ENCODE peak calls at places on chromosomes 12 and 14, in four cellular contexts. I, V, U and M are unnamed samples.

GRCh38 chr14:35331605-35332516 is 39.7 kb downstream of the PSMA6 start:
- DNase-seq in U (peak; percentile 80), I (peak; percentile 49), V (peak; percentile 93), M (peak; percentile 97)

GRCh38 chr14:72154645-72155378 is 222.6 kb downstream of the RGS6 start:
- DNase-seq in I (no peak), U (no peak), V (no peak), M (no peak)

GRCh38 chr14:69708586-69709169 is 58.3 kb upstream of the SRSF5 start:
- DNase-seq in U (no peak), I (no peak), V (peak; percentile 46), M (no peak)

GRCh38 chr12:24997970-24998582 is 49.2 kb upstream of the BCAT1 start:
- DNase-seq in V (no peak), U (no peak), I (no peak), M (peak; percentile 57)

GRCh38 chr12:132388379-132389015 is 59.1 kb upstream of the GALNT9 start:
- DNase-seq in U (no peak), V (no peak), I (no peak), M (no peak)

GRCh38 chr12:17949558-17950141 is 140.3 kb downstream of the RERGL start:
- DNase-seq in I (no peak), V (no peak), U (no peak), M (no peak)

GRCh38 chr12:69475237-69475984 is 5.2 kb downstream of the FRS2 start:
- DNase-seq in U (peak; percentile 11), I (no peak), V (no peak), M (no peak)

GRCh38 chr14:55864890-55865655 is 253.1 kb upstream of the PELI2 start:
- DNase-seq in U (no peak), I (no peak), V (peak; percentile 60), M (no peak)

GRCh38 chr14:68789002-68789797 is 3.7 kb downstream of the ZFP36L1 start:
- DNase-seq in I (no peak), U (peak; percentile 85), V (peak; percentile 89), M (peak; percentile 59)

GRCh38 chr12:53023-53734 is 13.4 kb upstream of the IQSEC3 start:
- DNase-seq in U (no peak), I (no peak), V (peak; percentile 0), M (no peak)

GRCh38 chr12:2227360-2227759 is 174.6 kb downstream of the CACNA1C start:
- DNase-seq in U (no peak), I (no peak), V (no peak), M (no peak)

GRCh38 chr12:131364903-131365820 is 345.7 kb upstream of the SFSWAP start:
- DNase-seq in V (no peak), I (no peak), U (no peak), M (no peak)

GRCh38 chr14:68814376-68815287 is 21.8 kb upstream of the ZFP36L1 start:
- DNase-seq in U (peak; percentile 78), V (peak; percentile 30), I (no peak), M (peak; percentile 11)

GRCh38 chr12:89756638-89757321 is 48.1 kb upstream of the ATP2B1 start:
- DNase-seq in I (peak; percentile 89), U (peak; percentile 87), V (peak; percentile 98), M (peak; percentile 99)

GRCh38 chr12:121467638-121468403 is 67.9 kb downstream of the RNF34 start:
- DNase-seq in I (no peak), V (no peak), U (peak; percentile 39), M (no peak)

GRCh38 chr12:7289743-7290142 is 14.1 kb upstream of the ACSM4 start:
- DNase-seq in V (peak; percentile 6), I (peak; percentile 32), U (no peak), M (no peak)

GRCh38 chr14:74299061-74299545 is 3.6 kb downstream of the ABCD4 start:
- DNase-seq in U (no peak), I (peak; percentile 22), V (peak; percentile 31), M (no peak)

GRCh38 chr12:96220902-96221301 is 26.7 kb downstream of the ELK3 start:
- DNase-seq in V (no peak), I (no peak), U (no peak), M (peak; percentile 71)

GRCh38 chr14:50791201-50791600 is 39.8 kb downstream of the NIN start:
- DNase-seq in U (no peak), I (no peak), V (no peak), M (no peak)

GRCh38 chr14:98189077-98189476 is 1082.9 kb downstream of the BCL11B start:
- DNase-seq in I (no peak), V (no peak), U (no peak), M (no peak)

GRCh38 chr12:130220361-130220760 is 58.1 kb downstream of the FZD10 start:
- DNase-seq in V (no peak), I (no peak), U (no peak), M (no peak)

GRCh38 chr12:65660096-65660495 is 164.2 kb upstream of the HMGA2 start:
- DNase-seq in U (no peak), I (no peak), V (no peak), M (no peak)

GRCh38 chr14:105487449-105487985 is 831 bp downstream of the CRIP1 start:
- DNase-seq in I (no peak), U (no peak), V (no peak), M (no peak)

GRCh38 chr12:6697584-6698351 is 2.8 kb downstream of the PIANP start:
- DNase-seq in V (peak; percentile 60), I (peak; percentile 45), U (peak; percentile 63), M (peak; percentile 48)

GRCh38 chr12:125186471-125187147 is 121.4 kb downstream of the AACS start:
- DNase-seq in U (no peak), I (no peak), V (no peak), M (peak; percentile 20)

GRCh38 chr14:96588410-96589249 is 86.4 kb downstream of the PAPOLA start:
- DNase-seq in V (no peak), U (no peak), I (no peak), M (no peak)

GRCh38 chr14:56659964-56660551 is 80.5 kb downstream of the TMEM260 start:
- DNase-seq in U (peak; percentile 51), V (peak; percentile 82), I (peak; percentile 32), M (peak; percentile 27)

GRCh38 chr12:112820796-112821195 is 29.2 kb downstream of the RPH3A start:
- DNase-seq in V (no peak), I (no peak), U (no peak), M (no peak)

GRCh38 chr14:68937790-68938514 is 41.1 kb downstream of the ACTN1 start:
- DNase-seq in I (no peak), V (no peak), U (peak; percentile 68), M (peak; percentile 59)

GRCh38 chr14:72710212-72710611 is 183.7 kb downstream of the DPF3 start:
- DNase-seq in V (no peak), U (no peak), I (no peak), M (no peak)

GRCh38 chr14:67569011-67569650 is 30.9 kb downstream of the PIGH start:
- DNase-seq in V (no peak), U (no peak), I (no peak), M (no peak)

GRCh38 chr12:9367828-9368227 is 159.6 kb upstream of the PZP start:
- DNase-seq in I (no peak), U (no peak), V (no peak), M (no peak)

GRCh38 chr12:80218925-80219714 is 119.8 kb downstream of the OTOGL start:
- DNase-seq in U (peak; percentile 35), I (no peak), V (no peak), M (no peak)

GRCh38 chr12:19848426-19848825 is 409.1 kb downstream of the AEBP2 start:
- DNase-seq in I (no peak), U (no peak), V (no peak), M (no peak)

GRCh38 chr12:19846561-19846960 is 407.3 kb downstream of the AEBP2 start:
- DNase-seq in U (peak; percentile 25), I (no peak), V (peak; percentile 56), M (peak; percentile 64)

GRCh38 chr12:19850341-19851065 is 411.2 kb downstream of the AEBP2 start:
- DNase-seq in U (no peak), I (no peak), V (no peak), M (peak; percentile 37)

GRCh38 chr12:19849208-19849607 is 409.9 kb downstream of the AEBP2 start:
- DNase-seq in U (no peak), I (no peak), V (no peak), M (no peak)

GRCh38 chr12:19847294-19848059 is 408.2 kb downstream of the AEBP2 start:
- DNase-seq in V (no peak), U (no peak), I (no peak), M (no peak)
- H2AFZ ChIP-seq in V (peak overlapping the region; percentile 12), U (peak overlapping the region; percentile 1), I (no peak overlapping the region), M (no peak overlapping the region)

GRCh38 chr12:51525518-51525917 is 65.5 kb upstream of the SCN8A start:
- DNase-seq in U (no peak), V (no peak), I (no peak), M (no peak)

GRCh38 chr12:51524386-51524901 is 66.6 kb upstream of the SCN8A start:
- DNase-seq in I (no peak), U (no peak), V (no peak), M (no peak)

GRCh38 chr12:51520576-51521325 is 70.3 kb upstream of the SCN8A start:
- DNase-seq in I (no peak), U (no peak), V (no peak), M (no peak)

GRCh38 chr12:51521554-51522276 is 69.3 kb upstream of the SCN8A start:
- DNase-seq in I (no peak), U (no peak), V (peak; percentile 31), M (no peak)

GRCh38 chr12:51522696-51523095 is 68.3 kb upstream of the SCN8A start:
- DNase-seq in V (no peak), I (no peak), U (no peak), M (no peak)
- H3K27ac ChIP-seq in V (no peak overlapping the region), I (no peak overlapping the region), U (no peak overlapping the region), M (no peak overlapping the region)

GRCh38 chr14:64703393-64704144 is 655 bp upstream of the PLEKHG3 start:
- DNase-seq in V (peak; percentile 32), U (no peak), I (no peak), M (no peak)
- H2AFZ ChIP-seq in V (peak overlapping the region; percentile 66), U (no peak overlapping the region), I (peak overlapping the region; percentile 40), M (peak overlapping the region; percentile 79)

GRCh38 chr12:52952082-52952801 is 3.3 kb downstream of the KRT18 start:
- DNase-seq in I (no peak), U (no peak), V (peak; percentile 41), M (no peak)
- H3K27ac ChIP-seq in I (peak overlapping the region; percentile 78), U (peak overlapping the region; percentile 96), V (no peak overlapping the region), M (no peak overlapping the region)

GRCh38 chr14:61219673-61220072 is 61.5 kb downstream of the TMEM30B start:
- DNase-seq in U (no peak), V (no peak), I (no peak), M (peak; percentile 13)
- H2AFZ ChIP-seq in U (no peak overlapping the region), V (peak overlapping the region; percentile 51), I (no peak overlapping the region), M (no peak overlapping the region)

DNA sequence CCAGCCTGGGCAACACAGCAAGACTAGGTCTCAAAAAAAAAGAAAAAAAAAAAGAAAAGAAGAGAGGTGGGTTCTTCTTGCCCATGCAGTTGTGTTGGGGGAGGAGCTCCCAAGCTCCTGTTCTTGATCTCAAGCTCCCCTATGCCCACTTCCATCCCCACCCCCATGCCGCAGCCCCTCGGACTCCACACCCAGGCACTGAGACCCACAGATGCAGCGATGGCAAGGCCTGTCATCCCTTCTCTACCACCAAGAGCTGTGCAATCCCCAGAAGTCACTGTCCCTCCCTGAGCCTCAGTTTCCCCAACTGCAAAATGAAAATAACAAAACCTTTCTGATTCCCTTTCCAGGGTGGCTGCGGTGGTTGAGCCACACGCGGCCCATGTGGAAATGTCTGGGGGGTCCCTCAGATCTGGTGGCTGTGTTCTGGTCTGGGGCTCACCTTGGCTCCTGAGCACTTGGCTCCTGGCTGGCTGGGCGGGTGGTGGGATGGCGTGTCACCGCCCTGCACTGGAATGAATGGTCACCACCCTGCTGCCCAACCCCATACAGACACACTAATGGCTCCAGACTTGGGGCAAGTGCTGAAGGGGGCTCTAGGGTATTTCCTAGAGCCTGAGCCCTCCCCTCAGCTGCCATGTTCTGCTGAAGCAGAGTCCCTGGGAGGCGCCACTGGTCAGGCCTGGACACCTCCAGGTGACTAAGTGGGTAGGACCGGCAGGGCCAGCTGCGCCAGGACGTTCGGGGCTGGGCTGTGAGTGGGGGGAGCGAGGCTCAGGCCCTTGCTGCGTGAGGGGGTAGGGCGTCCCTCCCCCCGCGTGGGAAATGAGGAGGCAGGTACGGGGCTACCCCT is 22.5 kb upstream of the KIF26A start:
- DNase-seq in I (no peak), V (peak; percentile 48), U (peak; percentile 54), M (no peak)
- H3K27ac ChIP-seq in I (peak overlapping the region; percentile 81), V (peak overlapping the region; percentile 39), U (peak overlapping the region; percentile 84), M (no peak overlapping the region)